ENCODE peak calls at places on chromosomes 13 and 19, in four cellular contexts. Y, Z, S and R are unnamed samples.

GRCh38 chr13:27168086-27168485 is 3.5 kb downstream of the USP12 start:
- DNase-seq in Y (no peak), Z (no peak), S (no peak), R (no peak)

GRCh38 chr13:77544365-77544764 is 8.9 kb downstream of the SCEL start:
- DNase-seq in Y (peak; percentile 72), Z (no peak), S (no peak), R (no peak)

GRCh38 chr13:97004096-97004876 is 10.0 kb upstream of the OXGR1 start:
- DNase-seq in Y (peak; percentile 81), Z (no peak), S (no peak), R (no peak)

GRCh38 chr19:34837262-34837661 is 64.2 kb upstream of the ZNF599 start:
- DNase-seq in Y (peak; percentile 9), Z (no peak), S (no peak), R (no peak)

GRCh38 chr19:28920269-28921066 is 292.5 kb downstream of the UQCRFS1 start:
- DNase-seq in Y (peak; percentile 13), Z (no peak), S (no peak), R (no peak)

GRCh38 chr19:746956-747355 is 4.0 kb upstream of the MISP start:
- DNase-seq in Y (no peak), Z (no peak), S (no peak), R (no peak)

GRCh38 chr13:26706381-26706780 is 54.2 kb downstream of the GPR12 start:
- DNase-seq in Y (no peak), Z (no peak), S (no peak), R (no peak)

GRCh38 chr19:5338661-5339469 is 1.7 kb downstream of the PTPRS start:
- DNase-seq in Y (no peak), Z (no peak), S (peak; percentile 71), R (peak; percentile 73)

GRCh38 chr13:50080158-50080855 is 65.1 kb downstream of the KCNRG start:
- DNase-seq in Y (peak; percentile 59), Z (peak; percentile 57), S (no peak), R (no peak)

GRCh38 chr19:16849168-16849567 is 20.0 kb downstream of the SIN3B start:
- DNase-seq in Y (peak; percentile 27), Z (no peak), S (no peak), R (no peak)

GRCh38 chr13:43230989-43231388 is 207.6 kb downstream of the DNAJC15 start:
- DNase-seq in Y (no peak), Z (no peak), S (no peak), R (no peak)

GRCh38 chr13:98804336-98804855 is 51.9 kb upstream of the SLC15A1 start:
- DNase-seq in Y (no peak), Z (no peak), S (no peak), R (no peak)

GRCh38 chr13:49412749-49413148 is 31.1 kb downstream of the CAB39L start:
- DNase-seq in Y (no peak), Z (no peak), S (no peak), R (no peak)

GRCh38 chr19:10036601-10037071 is 23.4 kb downstream of the RDH8 start:
- DNase-seq in Y (no peak), Z (no peak), S (no peak), R (no peak)

GRCh38 chr19:1668339-1669123 is 16.1 kb upstream of the TCF3 start:
- DNase-seq in Y (peak; percentile 18), Z (no peak), S (peak; percentile 73), R (peak; percentile 71)

GRCh38 chr19:49157445-49158224 is at the start of gene TRPM4:
- DNase-seq in Y (peak; percentile 79), Z (no peak), S (no peak), R (no peak)

GRCh38 chr13:45468676-45469075 is 3.9 kb downstream of the COG3 start:
- DNase-seq in Y (peak; percentile 31), Z (peak; percentile 7), S (no peak), R (no peak)

GRCh38 chr13:84132491-84132890 is 250.2 kb upstream of the SLITRK1 start:
- DNase-seq in Y (no peak), Z (no peak), S (no peak), R (no peak)

GRCh38 chr13:110308377-110309158 is 1.5 kb downstream of the COL4A2 start:
- DNase-seq in Y (peak; percentile 68), Z (no peak), S (no peak), R (no peak)

GRCh38 chr19:23273594-23274412 is 23.6 kb upstream of the ZNF724 start:
- DNase-seq in Y (peak; percentile 93), Z (peak; percentile 94), S (peak; percentile 91), R (peak; percentile 95)

GRCh38 chr19:40444181-40445005 is at the start of gene SERTAD3:
- DNase-seq in Y (peak; percentile 96), Z (peak; percentile 98), S (peak; percentile 98), R (peak; percentile 98)

GRCh38 chr19:29260477-29261317 is 47.7 kb upstream of the UQCRFS1 start:
- DNase-seq in Y (peak; percentile 18), Z (peak; percentile 60), S (peak; percentile 28), R (no peak)

GRCh38 chr19:52942371-52943133 is 19.3 kb upstream of the ZNF888 start:
- DNase-seq in Y (peak; percentile 75), Z (peak; percentile 90), S (peak; percentile 96), R (peak; percentile 94)

GRCh38 chr19:40143612-40144011 is 47.6 kb upstream of the MAP3K10 start:
- DNase-seq in Y (no peak), Z (peak; percentile 89), S (peak; percentile 50), R (no peak)

GRCh38 chr19:53504903-53505302 is 33.0 kb upstream of the ZNF331 start:
- DNase-seq in Y (peak; percentile 23), Z (no peak), S (no peak), R (no peak)

GRCh38 chr13:114122591-114123211 is 9.7 kb downstream of the RASA3 start:
- DNase-seq in Y (no peak), Z (no peak), S (no peak), R (no peak)

GRCh38 chr13:57601536-57601935 is 30.0 kb upstream of the PCDH17 start:
- DNase-seq in Y (no peak), Z (no peak), S (no peak), R (no peak)

GRCh38 chr13:53075356-53076041 is 46.9 kb downstream of the OLFM4 start:
- DNase-seq in Y (no peak), Z (no peak), S (no peak), R (no peak)

GRCh38 chr13:109884462-109884861 is 98.1 kb upstream of the IRS2 start:
- DNase-seq in Y (no peak), Z (no peak), S (no peak), R (no peak)

GRCh38 chr13:51697181-51697580 is 106.8 kb downstream of the DHRS12 start:
- DNase-seq in Y (peak; percentile 53), Z (no peak), S (no peak), R (no peak)

GRCh38 chr13:73960474-73960873 is 173.7 kb downstream of the KLF12 start:
- DNase-seq in Y (no peak), Z (no peak), S (no peak), R (no peak)
- TF ChIP-seq CTCF in Y (no peak), Z (no peak), S (no peak), R (no peak)

DNA sequence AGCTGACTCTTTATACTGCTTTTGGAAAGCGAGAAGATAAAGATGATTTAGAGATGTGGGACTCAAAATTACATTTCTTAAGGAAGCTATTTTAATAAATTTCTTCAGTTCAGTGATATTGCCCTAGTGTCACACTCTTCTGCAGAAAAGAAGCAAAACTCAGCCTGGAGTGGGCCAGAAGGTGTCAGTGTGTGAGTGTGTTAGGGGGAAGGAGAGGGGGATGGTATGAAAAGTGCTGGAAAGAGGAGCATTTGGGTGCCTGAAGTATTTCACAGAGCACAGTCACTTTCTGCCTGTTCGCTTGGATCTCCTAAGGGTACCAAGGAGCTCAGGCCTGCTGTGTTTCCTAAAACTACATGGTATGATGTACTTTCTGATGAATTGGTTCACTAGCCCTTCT is 84.5 kb upstream of the FRY start:
- DNase-seq in Y (no peak), Z (no peak), S (no peak), R (no peak)
- TF ChIP-seq CTCF in Y (no peak), Z (no peak), S (no peak), R (no peak)

GRCh38 chr19:14019100-14019499 is 8.8 kb upstream of the RLN3 start:
- DNase-seq in Y (no peak), Z (peak; percentile 74), S (no peak), R (no peak)

GRCh38 chr19:14027856-14028450 is at the start of gene RLN3:
- DNase-seq in Y (no peak), Z (no peak), S (no peak), R (no peak)

GRCh38 chr19:14022469-14022868 is 5.5 kb upstream of the RLN3 start:
- DNase-seq in Y (peak; percentile 50), Z (no peak), S (no peak), R (no peak)

GRCh38 chr19:14021474-14021873 is 6.5 kb upstream of the RLN3 start:
- DNase-seq in Y (no peak), Z (no peak), S (no peak), R (no peak)

DNA sequence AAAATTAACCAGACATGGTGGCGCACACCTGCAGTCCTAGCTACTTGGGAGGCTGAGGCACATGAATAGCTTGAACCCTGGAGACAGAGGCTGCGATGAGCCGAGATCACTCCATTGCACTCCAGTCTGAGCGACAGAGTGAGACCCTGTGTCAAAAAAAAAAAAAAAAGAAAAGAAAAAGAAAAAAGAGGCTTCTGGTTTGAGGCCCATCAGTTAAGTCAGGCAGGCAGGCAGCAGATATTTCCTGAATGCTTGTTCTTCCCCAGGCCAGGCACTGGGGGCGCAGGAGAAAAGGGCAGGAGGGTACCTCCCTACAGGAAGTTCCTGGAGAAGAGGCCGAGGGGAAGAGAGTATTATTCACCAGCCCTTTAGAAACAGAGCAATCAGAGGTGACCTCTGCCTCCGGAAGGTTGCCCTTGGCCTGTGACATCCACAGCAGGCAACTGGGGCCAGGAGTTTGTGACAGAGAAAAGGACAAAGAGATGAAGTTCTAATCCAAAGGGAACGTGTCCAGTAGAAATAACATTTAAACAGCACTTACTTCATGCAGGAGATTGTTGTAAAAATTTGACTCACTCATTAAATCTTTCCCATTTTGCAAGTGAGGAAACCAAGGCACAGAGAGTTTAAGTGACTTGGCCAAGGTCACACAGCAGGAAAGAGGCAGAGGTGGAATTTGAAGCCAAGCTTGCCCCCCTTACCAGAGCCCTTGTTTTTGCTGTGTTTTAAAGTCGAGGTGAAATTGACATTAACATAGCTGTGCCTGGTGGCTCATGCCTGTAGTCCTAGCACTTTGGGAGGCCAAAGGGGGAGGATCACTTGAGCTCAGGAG is 4.3 kb upstream of the RLN3 start:
- DNase-seq in Y (peak; percentile 73), Z (no peak), S (no peak), R (no peak)
- TF ChIP-seq CTCF in Y (peak; percentile 71), Z (peak; percentile 61), S (peak; percentile 32), R (peak; percentile 41)

GRCh38 chr19:58350001-58350801 is 3.1 kb downstream of the A1BG start:
- DNase-seq in Y (peak; percentile 27), Z (no peak), S (no peak), R (no peak)
- TF ChIP-seq CTCF in Y (no peak), Z (no peak), S (no peak), R (no peak)